ENCODE peak calls at places on chromosomes 1 and 21, in four cellular contexts. Q is A549, W is GM12878, P is HCT116. Y is an unnamed sample.

GRCh38 chr1:32496127-32496526 is 31.3 kb downstream of the ZBTB8B start:
- DNase-seq in Q (no peak), W (no peak), P (no peak), Y (no peak)

GRCh38 chr1:88649932-88650331 is 34.1 kb upstream of the PKN2 start:
- DNase-seq in Q (no peak), W (no peak), P (no peak), Y (no peak)

GRCh38 chr1:223012176-223012788 is 130.8 kb downstream of the TLR5 start:
- DNase-seq in Q (no peak), W (no peak), P (no peak), Y (no peak)

GRCh38 chr1:94384485-94385353 is 33.5 kb upstream of the ABCD3 start:
- DNase-seq in Q (peak), W (no peak), P (no peak), Y (no peak)

GRCh38 chr1:35544976-35545375 is 12.2 kb downstream of the KIAA0319L start:
- DNase-seq in Q (peak), W (peak), P (no peak), Y (peak)

GRCh38 chr1:209890606-209891330 is 47.2 kb upstream of the SYT14 start:
- DNase-seq in Q (no peak), W (no peak), P (no peak), Y (no peak)

GRCh38 chr1:236066828-236067386 is 2.0 kb upstream of the NID1 start:
- DNase-seq in Q (no peak), W (peak), P (no peak), Y (peak)

GRCh38 chr1:193270996-193271395 is 84.6 kb upstream of the B3GALT2 start:
- DNase-seq in Q (no peak), W (peak), P (no peak), Y (no peak)

GRCh38 chr1:19163261-19163660 is 46.8 kb downstream of the UBR4 start:
- DNase-seq in Q (no peak), W (no peak), P (no peak), Y (no peak)

GRCh38 chr1:146049436-146049835 is 27.9 kb upstream of the HJV start:
- DNase-seq in Q (no peak), W (no peak), P (no peak), Y (no peak)

GRCh38 chr1:220690140-220691038 is at the start of gene C1orf115:
- DNase-seq in Q (peak), W (no peak), P (peak), Y (peak)

GRCh38 chr1:199272107-199272506 is 633.3 kb downstream of the PTPRC start:
- DNase-seq in Q (no peak), W (no peak), P (no peak), Y (no peak)

GRCh38 chr1:2443285-2444137 is 31.1 kb upstream of the PEX10 start:
- DNase-seq in Q (no peak), W (no peak), P (no peak), Y (peak)

GRCh38 chr1:16498573-16499359 is 15.3 kb downstream of the RNU1-1 start:
- DNase-seq in Q (peak), W (peak), P (peak), Y (peak)

GRCh38 chr1:18618546-18619466 is 11.8 kb upstream of the PAX7 start:
- DNase-seq in Q (peak), W (no peak), P (peak), Y (no peak)

GRCh38 chr1:228370941-228371740 is 35.5 kb downstream of the TRIM11 start:
- DNase-seq in Q (no peak), W (no peak), P (no peak), Y (no peak)

GRCh38 chr21:44710294-44710665 is 1.1 kb downstream of the TSPEAR start:
- DNase-seq in Q (no peak), W (no peak), P (no peak), Y (peak)

GRCh38 chr1:206112600-206113301 is 4.4 kb downstream of the AVPR1B start:
- DNase-seq in Q (no peak), W (no peak), P (no peak), Y (no peak)

GRCh38 chr1:110341872-110342331 is 2.7 kb downstream of the RBM15 start:
- DNase-seq in Q (no peak), W (no peak), P (no peak), Y (no peak)

GRCh38 chr1:23699280-23700179 is 7.9 kb downstream of the RPL11 start:
- DNase-seq in Q (no peak), W (no peak), P (no peak), Y (no peak)

GRCh38 chr1:202193614-202194327 is at the start of gene LGR6:
- DNase-seq in Q (no peak), W (no peak), P (no peak), Y (peak)

GRCh38 chr21:38661296-38662223 is 144.2 kb upstream of the ETS2 start:
- DNase-seq in Q (peak), W (no peak), P (no peak), Y (peak)

GRCh38 chr1:205226868-205227583 is 720 bp upstream of the TMCC2 start:
- DNase-seq in Q (peak), W (no peak), P (peak), Y (no peak)

GRCh38 chr1:159924025-159924790 is 1.1 kb downstream of the TAGLN2 start:
- DNase-seq in Q (peak), W (no peak), P (peak), Y (peak)

GRCh38 chr1:21673277-21673780 is 4.2 kb upstream of the RAP1GAP start:
- DNase-seq in Q (no peak), W (no peak), P (no peak), Y (no peak)

GRCh38 chr21:34519013-34519412 is 7.0 kb upstream of the KCNE1 start:
- DNase-seq in Q (no peak), W (no peak), P (no peak), Y (no peak)

GRCh38 chr1:67371043-67371442 is 59.2 kb downstream of the SERBP1 start:
- DNase-seq in Q (no peak), W (no peak), P (no peak), Y (no peak)

GRCh38 chr21:43375827-43376795 is 50.8 kb downstream of the SIK1 start:
- DNase-seq in Q (no peak), W (no peak), P (no peak), Y (no peak)

GRCh38 chr1:207398986-207399385 is 55.1 kb upstream of the CR2 start:
- DNase-seq in Q (no peak), W (no peak), P (no peak), Y (no peak)

GRCh38 chr1:245365071-245365470 is 210.3 kb downstream of the KIF26B start:
- DNase-seq in Q (no peak), W (no peak), P (no peak), Y (no peak)

GRCh38 chr1:67383999-67384638 is 46.1 kb downstream of the SERBP1 start:
- DNase-seq in Q (no peak), W (no peak), P (no peak), Y (no peak)

GRCh38 chr1:101365186-101365585 is 128.4 kb downstream of the S1PR1 start:
- DNase-seq in Q (no peak), W (no peak), P (no peak), Y (no peak)

GRCh38 chr1:38558055-38558454 is 301.5 kb downstream of the RRAGC start:
- DNase-seq in Q (no peak), W (no peak), P (no peak), Y (peak)

GRCh38 chr1:213277036-213277435 is 226.0 kb downstream of the RPS6KC1 start:
- DNase-seq in Q (no peak), W (no peak), P (no peak), Y (no peak)

GRCh38 chr21:32322676-32323075 is 24.0 kb downstream of the MRAP start:
- DNase-seq in Q (no peak), W (no peak), P (no peak), Y (no peak)

GRCh38 chr21:32320726-32321125 is 22.1 kb downstream of the MRAP start:
- DNase-seq in Q (no peak), W (no peak), P (no peak), Y (no peak)

GRCh38 chr21:32320059-32320458 is 21.4 kb downstream of the MRAP start:
- DNase-seq in Q (no peak), W (no peak), P (no peak), Y (no peak)

GRCh38 chr21:32322103-32322502 is 23.4 kb downstream of the MRAP start:
- DNase-seq in Q (peak), W (no peak), P (no peak), Y (no peak)

DNA sequence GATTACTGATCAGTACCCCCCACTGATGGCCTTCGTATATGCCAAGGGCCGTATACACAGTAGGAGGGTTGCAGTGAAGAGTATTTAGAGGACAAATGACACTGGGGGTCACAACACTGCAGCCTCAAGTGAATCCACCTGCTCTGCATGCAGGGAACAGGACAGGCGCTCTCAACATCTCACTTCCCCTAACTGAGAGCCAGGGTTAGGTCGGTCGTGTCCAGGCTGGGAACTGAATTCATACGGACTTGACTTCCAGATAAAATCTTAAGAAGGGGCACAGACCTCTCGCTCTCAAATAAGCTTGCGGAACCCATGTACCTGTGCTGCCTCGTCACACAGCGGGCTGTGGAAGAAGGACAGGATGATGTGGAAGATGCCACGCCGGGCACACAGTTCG is 22.8 kb downstream of the MRAP start:
- DNase-seq in Q (no peak), W (no peak), P (no peak), Y (no peak)
- TF ChIP-seq REST in Q (no peak), W (no peak), P (no peak), Y (no peak)

DNA sequence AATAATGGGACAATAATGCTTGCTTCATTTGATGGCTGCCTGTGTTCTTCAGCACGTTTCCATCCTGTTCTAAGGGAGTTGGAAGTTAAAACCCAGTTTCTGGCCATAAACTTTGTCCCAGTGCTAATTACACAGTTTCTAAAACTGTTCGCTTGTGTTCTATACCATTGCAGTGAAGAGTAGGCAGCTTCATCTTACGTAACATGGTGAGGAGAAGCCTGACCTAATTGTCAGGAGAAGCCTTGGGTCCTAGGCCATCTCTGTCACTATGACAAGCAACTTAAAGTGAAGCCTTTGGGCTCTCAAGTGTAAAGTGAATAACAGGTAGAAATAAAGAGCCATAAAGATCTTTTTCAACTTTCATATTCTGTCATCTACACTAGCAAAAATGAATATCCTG is 70.3 kb upstream of the PGD start:
- DNase-seq in Q (no peak), W (no peak), P (no peak), Y (no peak)
- TF ChIP-seq CTCF in Q (no peak), W (no peak), P (no peak), Y (no peak)

DNA sequence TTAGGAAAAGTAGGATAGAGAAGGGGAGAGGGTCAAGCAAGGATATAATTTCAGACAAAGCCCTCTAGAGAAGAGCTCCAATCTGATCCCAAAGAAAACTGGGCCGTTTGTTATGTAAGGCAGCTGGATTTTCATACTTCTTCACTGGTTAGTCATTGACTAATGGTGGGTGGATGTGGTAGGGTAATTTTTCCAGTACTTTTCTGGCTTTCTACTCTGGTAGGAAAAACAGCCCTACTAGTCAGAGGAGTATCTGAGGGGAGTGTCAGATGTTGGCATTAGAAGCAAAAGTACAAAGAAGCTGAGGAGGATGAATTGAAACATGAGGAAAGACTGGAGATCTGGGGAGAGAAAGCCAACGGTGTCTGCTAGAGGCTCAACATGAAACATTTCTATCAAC is 145.3 kb downstream of the TNFSF18 start:
- DNase-seq in Q (no peak), W (no peak), P (no peak), Y (no peak)
- H3K4me2 ChIP-seq in Q (no peak), W (no peak), P (peak), Y (no peak)

GRCh38 chr1:108880850-108881249 is 4.1 kb downstream of the GPSM2 start:
- DNase-seq in Q (no peak), W (no peak), P (no peak), Y (no peak)
- TF ChIP-seq REST in Q (peak), W (peak), P (peak), Y (peak)

DNA sequence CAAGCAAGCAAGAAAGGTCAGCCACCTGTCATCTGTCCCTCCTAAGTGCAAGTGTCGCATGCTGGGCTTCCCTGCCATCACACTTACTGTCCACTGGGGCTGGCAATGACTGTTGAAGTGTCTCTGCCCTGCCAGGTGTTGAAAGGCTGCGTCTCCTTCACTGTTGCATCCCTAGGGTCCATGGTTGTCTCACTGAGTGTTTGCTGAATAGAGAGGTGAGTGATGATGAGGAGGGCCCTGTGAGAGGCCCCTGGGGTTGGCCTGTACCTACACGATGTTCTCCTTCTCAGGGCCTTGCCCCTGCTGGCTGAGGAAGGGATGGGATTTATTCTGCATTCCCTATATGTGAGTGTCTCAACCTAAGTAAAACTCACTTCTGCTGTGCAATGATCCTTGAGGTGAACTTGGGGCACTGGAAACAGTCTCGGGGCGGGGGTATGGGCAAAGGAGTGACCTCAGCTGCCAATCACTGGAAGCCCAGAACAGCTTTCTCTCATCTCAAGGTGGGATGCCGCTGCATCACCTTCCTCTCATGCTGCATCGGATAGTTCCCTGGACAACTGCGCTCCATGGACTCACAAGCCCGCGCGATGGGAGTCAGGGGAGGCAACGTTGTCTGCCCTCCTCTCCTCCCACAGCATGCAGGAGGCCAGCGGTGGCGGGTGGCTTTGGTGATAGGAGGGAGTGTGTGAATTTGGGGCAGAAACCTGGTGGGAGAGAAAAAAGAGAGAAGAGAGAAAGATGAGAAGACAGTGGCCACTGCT is 35.9 kb upstream of the SOX13 start:
- DNase-seq in Q (peak), W (no peak), P (no peak), Y (peak)
- TF ChIP-seq CTCF in Q (no peak), W (no peak), P (no peak), Y (no peak)

GRCh38 chr1:186762653-186763052 is 66.1 kb upstream of the PLA2G4A start:
- DNase-seq in Q (peak), W (no peak), P (no peak), Y (no peak)
- H3K4me2 ChIP-seq in Q (peak), W (no peak), P (no peak), Y (no peak)

DNA sequence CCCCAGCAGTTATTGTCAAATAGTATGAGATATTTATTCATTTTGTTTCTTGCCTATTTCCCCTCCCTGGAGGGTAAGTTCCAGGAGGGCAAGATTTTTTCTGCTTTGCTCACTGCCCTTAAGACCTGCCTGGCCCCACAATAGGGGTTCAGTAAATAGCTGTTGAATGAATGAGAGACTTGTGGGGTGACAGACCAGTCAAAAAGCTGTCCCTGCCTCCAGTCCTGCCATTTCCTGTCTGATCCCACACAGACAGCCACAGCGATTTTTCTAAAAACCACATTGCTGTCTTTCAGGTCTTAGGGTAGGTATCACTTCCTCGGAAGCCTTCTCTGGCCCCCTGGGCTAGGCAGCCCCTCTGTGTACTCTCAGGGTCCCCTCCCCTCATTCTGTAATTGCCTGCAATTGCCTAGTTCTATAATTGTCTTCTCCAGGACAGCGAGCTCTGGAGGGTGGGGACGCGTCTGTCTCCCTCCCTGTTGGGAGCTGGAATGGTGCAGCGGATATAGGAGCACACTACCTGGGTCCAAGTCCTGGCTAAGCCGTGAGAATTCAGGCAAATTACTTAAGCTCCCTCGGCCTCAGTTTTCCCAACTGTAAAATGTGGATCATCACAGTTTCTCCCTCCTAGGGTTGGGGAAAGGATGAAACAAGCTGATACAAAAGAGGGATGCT is 1.8 kb upstream of the EXTL1 start:
- DNase-seq in Q (no peak), W (no peak), P (no peak), Y (no peak)
- TF ChIP-seq REST in Q (no peak), W (no peak), P (no peak), Y (no peak)

GRCh38 chr1:56434659-56435202 is 144.6 kb downstream of the PLPP3 start:
- DNase-seq in Q (no peak), W (no peak), P (no peak), Y (peak)
- TF ChIP-seq CTCF in Q (no peak), W (no peak), P (no peak), Y (no peak)

GRCh38 chr1:51667556-51667955 is 50.7 kb downstream of the OSBPL9 start:
- DNase-seq in Q (no peak), W (no peak), P (no peak), Y (no peak)

GRCh38 chr1:51669191-51669590 is 52.3 kb downstream of the OSBPL9 start:
- DNase-seq in Q (no peak), W (no peak), P (no peak), Y (no peak)

GRCh38 chr1:51673279-51673678 is 56.4 kb downstream of the OSBPL9 start:
- DNase-seq in Q (no peak), W (no peak), P (no peak), Y (no peak)

GRCh38 chr1:51675177-51675780 is 58.4 kb downstream of the OSBPL9 start:
- DNase-seq in Q (no peak), W (no peak), P (no peak), Y (no peak)

GRCh38 chr1:51671527-51672325 is 54.8 kb downstream of the OSBPL9 start:
- DNase-seq in Q (peak), W (no peak), P (no peak), Y (no peak)
- H3K4me2 ChIP-seq in Q (peak), W (no peak), P (no peak), Y (no peak)

Y was measured in GM23338.